ENCODE peak calls at places on chromosomes 12 and 14, in four cellular contexts. P is WTC11, A is GM12865, Z is endodermal cell. O is an unnamed sample.
A peak's percentile ranks its signal among the peaks of the same experiment; 100 is the strongest.

GRCh38 chr12:3523728-3524127 is 32.7 kb downstream of the PRMT8 start:
- DNase-seq in P (no peak), A (no peak), Z (no peak), O (no peak)

GRCh38 chr14:21109377-21110260 is 8.8 kb downstream of the TMEM253 start:
- DNase-seq in P (no peak), A (peak; percentile 84), Z (no peak), O (no peak)

GRCh38 chr12:79650440-79650839 is 40.3 kb downstream of the PAWR start:
- DNase-seq in P (no peak), A (no peak), Z (no peak), O (no peak)

GRCh38 chr14:84750763-84751554 is 779.0 kb upstream of the FLRT2 start:
- DNase-seq in P (no peak), A (no peak), Z (no peak), O (no peak)

GRCh38 chr12:124821252-124822200 is 42.1 kb downstream of the SCARB1 start:
- DNase-seq in P (no peak), A (no peak), Z (no peak), O (no peak)

GRCh38 chr14:90512332-90512951 is 115.6 kb downstream of the CALM1 start:
- DNase-seq in P (no peak), A (no peak), Z (no peak), O (no peak)

GRCh38 chr12:69211172-69211571 is 28.2 kb upstream of the CPSF6 start:
- DNase-seq in P (no peak), A (no peak), Z (no peak), O (no peak)

GRCh38 chr14:66425402-66425801 is 60.8 kb upstream of the CCDC196 start:
- DNase-seq in P (no peak), A (no peak), Z (no peak), O (no peak)

GRCh38 chr12:68097386-68097785 is 62.2 kb downstream of the IFNG start:
- DNase-seq in P (no peak), A (no peak), Z (no peak), O (no peak)

GRCh38 chr12:93946542-93947150 is 201.7 kb upstream of the PLXNC1 start:
- DNase-seq in P (no peak), A (no peak), Z (peak; percentile 66), O (no peak)

GRCh38 chr12:89354630-89354931 is 2.3 kb upstream of the DUSP6 start:
- DNase-seq in P (no peak), A (peak; percentile 11), Z (no peak), O (no peak)

GRCh38 chr12:63440063-63440462 is 228.2 kb downstream of the DPY19L2 start:
- DNase-seq in P (no peak), A (no peak), Z (no peak), O (no peak)

GRCh38 chr14:56998728-56999127 is 188.4 kb upstream of the OTX2 start:
- DNase-seq in P (no peak), A (no peak), Z (peak; percentile 59), O (no peak)

GRCh38 chr12:109832534-109833306 is 478 bp downstream of the TRPV4 start:
- DNase-seq in P (no peak), A (no peak), Z (no peak), O (no peak)

GRCh38 chr12:96698521-96698920 is 208.5 kb upstream of the NEDD1 start:
- DNase-seq in P (no peak), A (peak; percentile 18), Z (no peak), O (no peak)

GRCh38 chr14:65788876-65789859 is 376.6 kb downstream of the FUT8 start:
- DNase-seq in P (no peak), A (no peak), Z (no peak), O (no peak)

GRCh38 chr14:52299692-52300278 is 14.3 kb upstream of the PTGER2 start:
- DNase-seq in P (no peak), A (peak; percentile 42), Z (no peak), O (no peak)

GRCh38 chr12:72982351-72982750 is 710.2 kb downstream of the TRHDE start:
- DNase-seq in P (no peak), A (no peak), Z (no peak), O (no peak)

GRCh38 chr12:52969828-52970569 is 21.1 kb downstream of the KRT18 start:
- DNase-seq in P (no peak), A (no peak), Z (no peak), O (no peak)

GRCh38 chr14:101821528-101821927 is 60.0 kb downstream of the PPP2R5C start:
- DNase-seq in P (no peak), A (no peak), Z (no peak), O (no peak)
- TF ChIP-seq CTCF in P (no peak), A (no peak), Z (no peak), O (no peak)

GRCh38 chr12:4858385-4858784 is 51.3 kb upstream of the KCNA1 start:
- DNase-seq in P (peak; percentile 55), A (peak; percentile 43), Z (peak; percentile 90), O (peak; percentile 42)
- TF ChIP-seq CTCF in P (no peak), A (no peak), Z (peak; percentile 66), O (no peak)

DNA sequence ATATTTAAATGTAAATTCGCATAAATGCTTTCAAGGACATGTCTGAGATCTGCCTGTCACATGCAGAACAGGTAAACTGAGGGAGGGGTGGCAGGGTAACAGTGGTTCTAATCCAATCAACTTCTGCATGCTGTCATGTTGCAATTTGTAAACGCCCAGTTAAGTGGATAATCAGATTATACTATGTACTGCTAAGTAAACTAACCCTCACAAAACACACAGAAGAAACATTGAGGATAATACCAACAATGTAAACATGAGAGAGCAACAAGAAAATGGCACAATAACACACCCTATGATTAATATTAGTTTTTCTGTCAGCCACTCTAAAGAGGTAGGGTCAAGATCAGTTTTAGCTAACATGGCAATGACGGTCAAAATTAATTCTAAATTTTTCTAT is 123.7 kb downstream of the KIF21A start:
- DNase-seq in P (no peak), A (no peak), Z (no peak), O (no peak)
- TF ChIP-seq CTCF in P (no peak), A (no peak), Z (no peak), O (no peak)

DNA sequence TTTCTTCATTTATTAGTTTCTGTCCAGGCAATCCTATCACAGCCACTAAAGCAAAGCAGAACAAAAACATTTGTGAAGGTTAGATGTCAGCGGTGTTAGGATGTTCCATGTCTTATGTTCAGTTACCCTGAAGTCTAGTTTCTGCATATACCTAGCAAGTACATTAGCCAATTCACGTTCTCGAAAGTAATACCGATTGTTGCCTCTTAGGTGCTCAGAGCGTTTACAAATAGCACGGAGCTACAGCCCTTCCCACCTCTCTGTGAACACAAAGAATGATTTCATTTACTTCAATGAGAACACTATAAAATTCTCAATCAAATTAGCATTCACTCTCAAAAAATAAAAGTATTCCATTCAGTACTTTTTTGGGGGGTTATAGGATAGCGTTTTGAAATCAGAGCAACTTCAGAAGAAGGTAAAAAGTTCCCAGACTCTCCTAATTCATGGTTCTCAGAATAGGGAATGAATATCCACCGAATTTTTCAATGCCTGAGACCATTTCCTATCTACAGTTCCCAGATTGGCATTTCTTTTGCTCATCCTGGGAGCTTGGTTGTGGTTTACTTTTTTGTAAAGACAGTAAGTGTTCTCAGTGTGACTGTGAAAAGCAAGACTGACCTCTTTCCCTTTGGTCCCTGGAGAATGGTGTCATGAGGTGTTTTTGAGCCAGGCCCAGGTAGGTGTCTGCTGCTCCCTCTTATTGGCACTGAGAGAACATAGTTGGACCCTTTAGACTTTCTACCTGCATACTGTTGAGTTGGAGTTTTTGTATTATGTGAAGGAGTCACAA is 488.0 kb upstream of the RGS6 start:
- DNase-seq in P (no peak), A (peak; percentile 45), Z (no peak), O (no peak)
- TF ChIP-seq CTCF in P (no peak), A (no peak), Z (no peak), O (no peak)

GRCh38 chr14:58107041-58107440 is 45.0 kb downstream of the ARMH4 start:
- DNase-seq in P (no peak), A (no peak), Z (no peak), O (no peak)

GRCh38 chr14:58109761-58110160 is 42.3 kb downstream of the ARMH4 start:
- DNase-seq in P (no peak), A (no peak), Z (no peak), O (no peak)

GRCh38 chr14:58108717-58109116 is 43.3 kb downstream of the ARMH4 start:
- DNase-seq in P (no peak), A (no peak), Z (no peak), O (no peak)

GRCh38 chr14:58106446-58106845 is 45.6 kb downstream of the ARMH4 start:
- DNase-seq in P (no peak), A (no peak), Z (no peak), O (no peak)

GRCh38 chr14:58107947-58108552 is 44.0 kb downstream of the ARMH4 start:
- DNase-seq in P (peak; percentile 19), A (peak; percentile 67), Z (peak; percentile 59), O (peak; percentile 34)
- TF ChIP-seq CTCF in P (no peak), A (peak; percentile 65), Z (peak; percentile 87), O (peak; percentile 54)

O was measured in endothelial cell.